ENCODE peak calls at places on chromosomes 6 and 20, in four cellular contexts. One of them, this sample, is unnamed.

GRCh38 chr20:24703284-24703610 is 233.8 kb downstream of the SYNDIG1 start:
- DNase-seq in right cardiac atrium: no peak
- DNase-seq in NCI-H226: no peak
- DNase-seq in left ventricle myocardium inferior: no peak
- DNase-seq in this sample: no peak

GRCh38 chr20:57840066-57840465 is 130.3 kb upstream of the PMEPA1 start:
- DNase-seq in right cardiac atrium: no peak
- DNase-seq in NCI-H226: no peak
- DNase-seq in left ventricle myocardium inferior: no peak
- DNase-seq in this sample: no peak

GRCh38 chr6:163529605-163530004 is 115.1 kb downstream of the QKI start:
- DNase-seq in right cardiac atrium: no peak
- DNase-seq in NCI-H226: peak; percentile 91
- DNase-seq in left ventricle myocardium inferior: no peak
- DNase-seq in this sample: no peak

GRCh38 chr6:32845381-32845884 is 1.6 kb upstream of the PSMB8 start:
- DNase-seq in right cardiac atrium: no peak
- DNase-seq in NCI-H226: no peak
- DNase-seq in left ventricle myocardium inferior: no peak
- DNase-seq in this sample: no peak

GRCh38 chr20:1112908-1113307 is 5.5 kb upstream of the PSMF1 start:
- DNase-seq in right cardiac atrium: no peak
- DNase-seq in NCI-H226: no peak
- DNase-seq in left ventricle myocardium inferior: no peak
- DNase-seq in this sample: no peak

GRCh38 chr6:28209753-28210535 is 15.1 kb upstream of the ZSCAN9 start:
- DNase-seq in right cardiac atrium: no peak
- DNase-seq in NCI-H226: no peak
- DNase-seq in left ventricle myocardium inferior: no peak
- DNase-seq in this sample: no peak

GRCh38 chr6:41427642-41428401 is 92.4 kb downstream of the NCR2 start:
- DNase-seq in right cardiac atrium: peak; percentile 70
- DNase-seq in NCI-H226: peak; percentile 39
- DNase-seq in left ventricle myocardium inferior: peak; percentile 43
- DNase-seq in this sample: peak; percentile 43

GRCh38 chr6:28137458-28138020 is 4.1 kb upstream of the ZKSCAN8 start:
- DNase-seq in right cardiac atrium: no peak
- DNase-seq in NCI-H226: no peak
- DNase-seq in left ventricle myocardium inferior: no peak
- DNase-seq in this sample: no peak

GRCh38 chr6:41373919-41374617 is 38.7 kb downstream of the NCR2 start:
- DNase-seq in right cardiac atrium: no peak
- DNase-seq in NCI-H226: no peak
- DNase-seq in left ventricle myocardium inferior: no peak
- DNase-seq in this sample: peak; percentile 11

This sample was measured in NCI-H2029.